ENCODE peak calls at places on chromosomes 16 and 17, in eight cellular contexts. X is endothelial cell, G is lower leg skin, C is fibroblast of lung, Y is breast epithelium, O is neural crest cell, W is fibroblast of pulmonary artery, E is esophagus squamous epithelium. L is an unnamed sample.

GRCh38 chr17:29891131-29891530 is 38.9 kb downstream of the SSH2 start:
- DNase-seq in X (no peak), G (no peak), C (peak; percentile 13), Y (no peak), O (no peak), W (no peak), E (no peak), L (no peak)

GRCh38 chr16:34078697-34079096 is 619.3 kb downstream of the TP53TG3F start:
- DNase-seq in X (no peak), G (no peak), C (peak; percentile 27), Y (no peak), O (no peak), W (no peak), E (no peak), L (no peak)

GRCh38 chr16:76749780-76750375 is 441.1 kb upstream of the MON1B start:
- DNase-seq in X (no peak), G (no peak), C (no peak), Y (no peak), O (no peak), W (no peak), E (no peak), L (no peak)

GRCh38 chr16:852451-853185 is 52.1 kb upstream of the GNG13 start:
- DNase-seq in X (no peak), G (no peak), C (no peak), Y (no peak), O (no peak), W (no peak), E (no peak), L (no peak)

GRCh38 chr17:802481-802880 is 20.3 kb downstream of the MRM3 start:
- DNase-seq in X (no peak), G (no peak), C (no peak), Y (no peak), O (no peak), W (no peak), E (no peak), L (no peak)

GRCh38 chr16:9437115-9437514 is 345.7 kb downstream of the HAPSTR1 start:
- DNase-seq in X (no peak), G (no peak), C (no peak), Y (no peak), O (no peak), W (no peak), E (no peak), L (no peak)

GRCh38 chr16:67857547-67858233 is 10.2 kb upstream of the CENPT start:
- DNase-seq in X (no peak), G (peak; percentile 91), C (peak; percentile 92), Y (peak; percentile 84), O (no peak), W (peak; percentile 96), E (no peak), L (peak; percentile 97)

GRCh38 chr16:974606-975312 is 4.0 kb upstream of the LMF1 start:
- DNase-seq in X (no peak), G (no peak), C (no peak), Y (no peak), O (no peak), W (no peak), E (no peak), L (no peak)

GRCh38 chr16:11235703-11235991 is 20.4 kb downstream of the SOCS1 start:
- DNase-seq in X (no peak), G (no peak), C (no peak), Y (no peak), O (no peak), W (no peak), E (no peak), L (no peak)

GRCh38 chr17:79802736-79803420 is 6.0 kb upstream of the CBX8 start:
- DNase-seq in X (no peak), G (no peak), C (no peak), Y (no peak), O (no peak), W (no peak), E (no peak), L (no peak)

GRCh38 chr16:1708083-1708767 is 2.2 kb downstream of the MAPK8IP3 start:
- DNase-seq in X (no peak), G (no peak), C (peak; percentile 32), Y (no peak), O (no peak), W (no peak), E (no peak), L (no peak)

GRCh38 chr17:39753514-39754160 is 15.9 kb downstream of the GRB7 start:
- DNase-seq in X (peak; percentile 49), G (no peak), C (no peak), Y (no peak), O (no peak), W (no peak), E (no peak), L (peak; percentile 18)

GRCh38 chr17:76923491-76923890 is 55.3 kb downstream of the MGAT5B start:
- DNase-seq in X (no peak), G (no peak), C (no peak), Y (no peak), O (no peak), W (no peak), E (no peak), L (no peak)
- TF ChIP-seq CTCF in X (no peak), G (no peak), C (no peak), Y (no peak), O (no peak), W (no peak), E (no peak), L (no peak)

GRCh38 chr16:57721765-57722499 is 13.6 kb upstream of the KATNB1 start:
- DNase-seq in X (no peak), G (no peak), C (no peak), Y (no peak), O (no peak), W (no peak), E (no peak), L (no peak)

GRCh38 chr16:57722651-57723050 is 12.9 kb upstream of the KATNB1 start:
- DNase-seq in X (no peak), G (no peak), C (no peak), Y (no peak), O (no peak), W (no peak), E (no peak), L (no peak)

GRCh38 chr16:57721356-57721755 is 14.2 kb upstream of the KATNB1 start:
- DNase-seq in X (no peak), G (no peak), C (no peak), Y (no peak), O (no peak), W (no peak), E (no peak), L (no peak)

GRCh38 chr16:57724541-57724940 is 11.0 kb upstream of the KATNB1 start:
- DNase-seq in X (no peak), G (no peak), C (no peak), Y (no peak), O (no peak), W (no peak), E (no peak), L (no peak)

DNA sequence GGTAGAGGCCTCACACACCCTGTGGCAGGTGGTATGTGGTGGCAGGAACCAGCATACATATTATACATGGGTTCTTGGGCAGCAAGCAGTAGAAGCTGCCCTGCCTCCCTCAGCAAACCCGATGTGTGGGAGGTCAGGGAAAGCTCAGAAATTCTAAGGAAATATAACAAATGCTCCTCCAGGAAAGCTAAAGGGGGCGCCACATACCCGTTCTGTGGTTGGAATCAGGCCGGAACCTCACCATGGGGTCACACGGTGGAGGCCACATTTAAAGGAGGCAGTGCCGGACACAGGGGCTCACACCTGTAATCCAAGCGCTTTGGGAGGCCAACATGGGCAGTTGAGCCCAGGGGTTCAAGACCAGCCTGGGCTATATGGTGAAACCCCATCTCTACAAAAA is 12.4 kb upstream of the KATNB1 start:
- DNase-seq in X (peak; percentile 56), G (no peak), C (no peak), Y (no peak), O (peak; percentile 38), W (peak; percentile 25), E (no peak), L (no peak)
- TF ChIP-seq CTCF in X (peak; percentile 58), G (no peak), C (peak; percentile 16), Y (no peak), O (peak; percentile 46), W (peak; percentile 33), E (peak; percentile 33), L (no peak)

GRCh38 chr17:8630802-8631553 is 453 bp upstream of the MYH10 start:
- DNase-seq in X (peak; percentile 97), G (peak; percentile 97), C (peak; percentile 100), Y (peak; percentile 98), O (peak; percentile 95), W (peak; percentile 100), E (peak; percentile 56), L (peak; percentile 100)
- TF ChIP-seq CTCF in X (peak; percentile 31), G (no peak), C (no peak), Y (peak; percentile 21), O (peak; percentile 52), W (no peak), E (peak; percentile 27), L (no peak)

GRCh38 chr17:78364436-78365281 is 4.8 kb upstream of the SOCS3 start:
- DNase-seq in X (no peak), G (no peak), C (no peak), Y (no peak), O (no peak), W (no peak), E (no peak), L (no peak)

GRCh38 chr17:78360371-78361226 is 722 bp upstream of the SOCS3 start:
- DNase-seq in X (peak; percentile 100), G (peak; percentile 86), C (peak; percentile 72), Y (peak; percentile 97), O (peak; percentile 94), W (peak; percentile 87), E (peak; percentile 46), L (peak; percentile 91)

GRCh38 chr17:78362232-78362631 is 2.4 kb upstream of the SOCS3 start:
- DNase-seq in X (no peak), G (no peak), C (no peak), Y (no peak), O (no peak), W (no peak), E (no peak), L (no peak)

GRCh38 chr17:78361227-78361683 is 1.4 kb upstream of the SOCS3 start:
- DNase-seq in X (no peak), G (no peak), C (no peak), Y (no peak), O (no peak), W (no peak), E (no peak), L (no peak)

GRCh38 chr17:78362671-78363070 is 2.8 kb upstream of the SOCS3 start:
- DNase-seq in X (no peak), G (no peak), C (no peak), Y (no peak), O (no peak), W (no peak), E (no peak), L (no peak)
- TF ChIP-seq CTCF in X (no peak), G (no peak), C (no peak), Y (no peak), O (peak; percentile 39), W (peak; percentile 8), E (no peak), L (no peak)

GRCh38 chr16:85634747-85635544 is 21.8 kb downstream of the GSE1 start:
- DNase-seq in X (peak; percentile 38), G (no peak), C (no peak), Y (no peak), O (no peak), W (no peak), E (no peak), L (no peak)
- TF ChIP-seq CTCF in X (peak; percentile 11), G (no peak), C (no peak), Y (no peak), O (peak; percentile 44), W (no peak), E (no peak), L (peak; percentile 13)

L was measured in RWPE1.